ENCODE peak calls at places on chromosomes 1 and 21, in six cellular contexts. H, R, Q, V, D and P are unnamed samples.

GRCh38 chr1:31727195-31727594 is 23.4 kb upstream of the COL16A1 start:
- DNase-seq in R (no peak), Q (no peak), H (no peak), V (no peak), D (no peak), P (no peak)

GRCh38 chr1:75986478-75986877 is 54.3 kb upstream of the ASB17 start:
- DNase-seq in V (no peak), D (no peak), Q (no peak), R (no peak), H (no peak), P (no peak)

GRCh38 chr1:23026573-23026972 is 7.3 kb downstream of the KDM1A start:
- DNase-seq in R (no peak), D (no peak), H (no peak), Q (no peak), V (no peak), P (no peak)

GRCh38 chr1:110677016-110677415 is 2.3 kb upstream of the KCNA3 start:
- DNase-seq in H (no peak), V (no peak), Q (no peak), D (no peak), R (no peak), P (no peak)

GRCh38 chr1:93979718-93980319 is 70.6 kb upstream of the GCLM start:
- DNase-seq in R (peak), V (no peak), H (no peak), D (no peak), Q (no peak), P (no peak)

GRCh38 chr21:15050588-15051377 is 14.0 kb downstream of the NRIP1 start:
- DNase-seq in R (no peak), H (no peak), V (no peak), D (peak), Q (no peak), P (no peak)

GRCh38 chr1:44571712-44572571 is 102.3 kb downstream of the TMEM53 start:
- DNase-seq in R (peak), D (no peak), Q (peak), V (peak), H (no peak), P (peak)

GRCh38 chr1:172288611-172289010 is 131.9 kb upstream of the C1orf105 start:
- DNase-seq in V (no peak), R (no peak), D (no peak), Q (no peak), H (no peak), P (no peak)

GRCh38 chr21:32317726-32318125 is 19.1 kb downstream of the MRAP start:
- DNase-seq in Q (no peak), H (no peak), R (no peak), V (no peak), D (no peak), P (no peak)

GRCh38 chr1:67652800-67653199 is 32.2 kb upstream of the GADD45A start:
- DNase-seq in V (no peak), D (no peak), Q (peak), R (no peak), H (no peak), P (no peak)

GRCh38 chr1:193111641-193112090 is 6.5 kb upstream of the GLRX2 start:
- DNase-seq in R (peak), V (no peak), Q (peak), D (no peak), H (no peak), P (peak)

GRCh38 chr21:14736162-14736561 is 190.0 kb upstream of the SAMSN1 start:
- DNase-seq in D (no peak), V (no peak), Q (peak), H (peak), R (no peak), P (no peak)

GRCh38 chr1:54378157-54378883 is 27.9 kb downstream of the SSBP3 start:
- DNase-seq in Q (no peak), R (no peak), H (no peak), V (no peak), D (peak), P (peak)

GRCh38 chr1:226646870-226647449 is 92.1 kb downstream of the ITPKB start:
- DNase-seq in Q (no peak), D (no peak), R (no peak), H (no peak), V (no peak), P (no peak)

GRCh38 chr1:78075621-78076020 is 29.9 kb downstream of the GIPC2 start:
- DNase-seq in H (no peak), Q (no peak), R (no peak), V (no peak), D (no peak), P (no peak)

GRCh38 chr1:230515451-230516145 is 89.5 kb upstream of the PGBD5 start:
- DNase-seq in R (no peak), H (no peak), D (peak), V (no peak), Q (no peak), P (no peak)

GRCh38 chr21:17045214-17045835 is 467.5 kb upstream of the CXADR start:
- DNase-seq in R (no peak), Q (peak), V (peak), H (no peak), D (no peak), P (no peak)

GRCh38 chr1:59672851-59673574 is 141.7 kb upstream of the HOOK1 start:
- DNase-seq in D (no peak), H (no peak), R (peak), V (no peak), Q (no peak), P (no peak)

GRCh38 chr1:165454211-165454610 is 9.3 kb upstream of the RXRG start:
- DNase-seq in Q (no peak), V (no peak), R (no peak), D (no peak), H (no peak), P (no peak)

GRCh38 chr1:224726783-224727182 is 110.7 kb downstream of the CNIH3 start:
- DNase-seq in Q (peak), D (no peak), V (no peak), H (no peak), R (no peak), P (peak)

GRCh38 chr1:201171063-201172036 is 17.1 kb upstream of the TMEM9 start:
- DNase-seq in Q (peak), D (no peak), R (peak), H (no peak), V (peak), P (no peak)

GRCh38 chr1:224340711-224341384 is 10.9 kb upstream of the NVL start:
- DNase-seq in D (peak), Q (no peak), H (no peak), V (peak), R (no peak), P (no peak)

GRCh38 chr1:170012920-170013319 is 61.6 kb downstream of the KIFAP3 start:
- DNase-seq in D (no peak), H (no peak), R (no peak), Q (no peak), V (no peak), P (no peak)

GRCh38 chr1:209550519-209550918 is 33.0 kb upstream of the CAMK1G start:
- DNase-seq in Q (no peak), H (no peak), V (no peak), R (no peak), D (no peak), P (no peak)

GRCh38 chr1:22171951-22172715 is 29.2 kb upstream of the WNT4 start:
- DNase-seq in H (no peak), Q (no peak), D (peak), R (no peak), V (no peak), P (no peak)

GRCh38 chr1:201328576-201328975 is 45.3 kb downstream of the PKP1 start:
- DNase-seq in R (no peak), V (no peak), H (no peak), Q (no peak), D (no peak), P (no peak)

GRCh38 chr1:212937034-212937433 is 13.3 kb upstream of the VASH2 start:
- DNase-seq in H (no peak), Q (no peak), V (no peak), R (no peak), D (no peak), P (no peak)

GRCh38 chr21:45918835-45919467 is 62.6 kb upstream of the COL6A1 start:
- DNase-seq in V (no peak), D (no peak), R (no peak), H (no peak), Q (no peak), P (no peak)

GRCh38 chr1:245310605-245311531 is 156.1 kb downstream of the KIF26B start:
- DNase-seq in D (no peak), R (no peak), Q (no peak), H (peak), V (peak), P (peak)

GRCh38 chr1:214076341-214077035 is 88.7 kb downstream of the PROX1 start:
- DNase-seq in V (no peak), D (no peak), H (no peak), R (no peak), Q (no peak), P (no peak)

GRCh38 chr1:159011701-159012100 is 2.0 kb downstream of the IFI16 start:
- DNase-seq in Q (no peak), H (no peak), D (no peak), V (no peak), R (no peak), P (no peak)

GRCh38 chr1:208919371-208919770 is 664.1 kb upstream of the CAMK1G start:
- DNase-seq in D (no peak), H (no peak), Q (no peak), V (no peak), R (no peak), P (no peak)

GRCh38 chr1:180652791-180653190 is 21.0 kb downstream of the XPR1 start:
- DNase-seq in V (no peak), D (no peak), Q (no peak), H (no peak), R (no peak), P (no peak)

GRCh38 chr1:152189657-152190442 is 30.8 kb upstream of the RPTN start:
- DNase-seq in H (no peak), V (peak), R (peak), D (peak), Q (peak), P (peak)

GRCh38 chr1:40315795-40316594 is 1.1 kb downstream of the COL9A2 start:
- DNase-seq in H (no peak), Q (no peak), V (peak), D (peak), R (no peak), P (no peak)

GRCh38 chr1:112508242-112509004 is at the start of gene WNT2B:
- DNase-seq in Q (peak), V (peak), D (peak), H (no peak), R (peak), P (peak)

GRCh38 chr1:46488343-46489168 is 1.1 kb upstream of the DMBX1 start:
- DNase-seq in H (no peak), V (no peak), Q (no peak), D (peak), R (no peak), P (no peak)

GRCh38 chr1:46485564-46486431 is 3.8 kb upstream of the DMBX1 start:
- DNase-seq in H (no peak), V (peak), R (no peak), D (peak), Q (no peak), P (no peak)

GRCh38 chr1:46486432-46487015 is 3.1 kb upstream of the DMBX1 start:
- DNase-seq in D (no peak), R (no peak), V (no peak), H (no peak), Q (no peak), P (no peak)

GRCh38 chr1:46489169-46489637 is 433 bp upstream of the DMBX1 start:
- DNase-seq in R (no peak), D (no peak), Q (no peak), H (no peak), V (no peak), P (no peak)

DNA sequence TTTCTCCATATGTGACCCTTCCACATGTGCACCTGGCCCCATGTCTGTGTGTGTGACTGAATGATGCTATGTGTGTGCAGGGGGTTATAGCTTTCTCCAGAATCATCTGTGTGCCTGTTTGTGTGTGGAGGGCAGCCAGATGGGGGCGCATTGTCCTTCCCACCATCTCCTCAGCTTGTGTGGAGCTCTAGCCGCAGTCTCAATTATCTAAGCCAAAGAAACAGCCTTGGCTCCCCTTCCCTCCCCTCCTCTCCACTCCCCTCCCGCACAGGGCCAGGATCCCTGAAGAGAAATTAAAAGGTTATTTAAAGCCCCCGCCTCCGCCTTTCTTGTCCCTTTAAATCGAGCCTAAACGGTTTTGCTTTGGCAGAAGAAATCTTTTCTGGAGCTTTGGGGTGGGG is 1.8 kb upstream of the DMBX1 start:
- DNase-seq in H (no peak), V (no peak), R (no peak), D (peak), Q (peak), P (peak)
- TF ChIP-seq CTCF in H (peak), V (peak), R (peak), D (peak), Q (peak), P (peak)

DNA sequence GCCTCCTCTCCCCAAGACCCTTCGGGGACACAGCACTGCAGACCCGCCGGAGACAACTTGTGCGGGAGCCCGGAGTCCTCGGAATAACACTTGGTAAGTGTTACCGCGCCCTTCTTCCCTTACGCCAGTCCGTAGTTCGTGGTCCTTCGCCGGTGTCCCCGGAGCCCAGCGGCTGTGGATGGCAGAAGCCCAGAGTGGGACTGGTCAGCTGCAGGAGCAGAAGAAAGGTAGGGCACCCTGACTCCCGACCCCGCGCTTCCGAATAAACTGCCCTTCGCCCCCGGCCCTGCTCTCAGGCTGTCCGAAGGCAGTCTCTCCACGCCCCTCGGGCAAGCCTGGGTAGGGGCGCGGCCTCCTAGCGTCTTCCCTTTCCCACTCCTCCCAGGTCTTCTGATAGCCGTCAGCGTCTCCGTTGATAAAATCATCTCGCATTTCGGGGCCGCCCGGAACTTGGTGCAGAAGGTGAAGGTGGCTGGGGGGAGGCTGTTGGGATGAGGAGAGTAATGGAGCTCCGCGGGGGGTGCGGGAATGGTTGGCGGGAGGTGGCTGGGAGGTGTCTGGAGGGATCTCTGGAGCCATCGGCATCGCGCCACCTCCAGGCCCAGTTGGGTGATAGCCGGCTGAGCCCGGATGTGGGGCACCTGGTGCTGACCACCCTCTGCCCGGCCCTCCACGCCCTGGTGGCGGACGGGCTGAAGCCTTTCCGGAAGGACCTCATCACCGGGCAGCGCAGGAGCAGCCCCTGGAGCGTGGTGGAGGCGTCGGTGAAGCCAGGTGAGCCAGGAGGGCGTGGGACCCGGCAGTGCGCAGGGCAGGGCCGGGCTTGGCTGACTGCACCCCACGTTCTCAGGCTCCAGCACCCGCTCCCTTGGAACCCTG is 4.3 kb downstream of the RUSC1 start:
- DNase-seq in H (no peak), V (peak), R (peak), Q (peak), D (peak), P (no peak)
- TF ChIP-seq GABPA in H (no peak), V (no peak), R (no peak), Q (no peak), D (no peak), P (no peak)

GRCh38 chr21:42463861-42464515 is 32.0 kb downstream of the RSPH1 start:
- DNase-seq in V (no peak), Q (peak), R (peak), D (peak), H (no peak), P (no peak)
- TF ChIP-seq CTCF in V (no peak), Q (no peak), R (no peak), D (no peak), H (no peak), P (no peak)

GRCh38 chr1:11784993-11785769 is 20.6 kb downstream of the MTHFR start:
- DNase-seq in Q (peak), R (peak), V (peak), H (no peak), D (peak), P (no peak)
- TF ChIP-seq GABPA in Q (no peak), R (no peak), V (no peak), H (no peak), D (peak), P (no peak)

DNA sequence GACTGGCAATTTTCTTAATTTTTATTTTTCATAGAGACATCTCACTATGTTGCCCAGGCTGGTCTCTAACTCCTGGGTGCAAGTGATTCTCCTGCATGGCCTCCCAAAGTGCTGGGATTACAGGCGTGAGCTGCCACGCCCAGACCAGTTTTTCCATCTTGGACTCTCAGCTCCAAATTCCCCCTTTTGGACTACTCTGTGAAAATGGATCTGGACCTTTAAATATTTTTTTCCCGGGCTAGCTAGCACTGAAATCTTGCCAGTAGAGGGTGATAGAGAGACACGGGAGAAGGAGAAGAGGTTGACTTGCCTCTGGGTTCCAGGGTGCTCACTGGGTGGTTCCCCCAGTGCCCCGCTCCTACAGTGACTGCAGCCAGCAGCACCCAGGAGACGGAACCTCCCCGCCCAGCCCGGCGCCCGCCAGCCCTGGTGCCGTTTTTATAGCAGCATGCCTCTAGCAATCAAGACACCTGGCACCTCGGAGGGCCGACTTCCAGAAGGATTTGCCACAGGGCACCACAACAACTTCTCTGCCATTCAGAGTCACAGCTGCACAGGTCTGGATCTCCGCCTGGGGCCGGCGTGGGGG is 34.7 kb upstream of the SCCPDH start:
- DNase-seq in D (peak), V (peak), Q (peak), R (peak), H (peak), P (peak)
- TF ChIP-seq CTCF in D (peak), V (peak), Q (peak), R (peak), H (peak), P (peak)

DNA sequence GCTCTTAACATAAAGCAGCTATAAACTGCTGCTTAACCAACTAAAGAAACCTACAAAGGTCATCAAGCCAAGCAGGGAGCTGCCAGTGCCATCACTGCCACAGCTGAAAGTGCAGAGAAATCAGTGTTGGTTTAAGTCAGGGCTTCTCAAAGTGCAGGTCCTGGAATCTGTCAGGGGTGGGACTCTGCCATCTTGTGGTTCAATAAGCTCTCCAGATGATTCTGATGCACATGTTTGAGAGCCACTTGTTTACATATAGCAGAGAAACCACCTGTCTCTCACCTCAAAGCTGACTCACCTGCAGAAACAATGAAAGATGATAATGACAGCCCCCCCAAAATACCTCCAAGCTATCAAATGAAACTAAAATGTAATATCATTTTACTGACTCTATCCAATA is 49.3 kb downstream of the SH3GLB1 start:
- DNase-seq in R (peak), D (no peak), Q (peak), H (no peak), V (peak), P (no peak)
- TF ChIP-seq GABPA in R (no peak), D (no peak), Q (no peak), H (no peak), V (no peak), P (no peak)

DNA sequence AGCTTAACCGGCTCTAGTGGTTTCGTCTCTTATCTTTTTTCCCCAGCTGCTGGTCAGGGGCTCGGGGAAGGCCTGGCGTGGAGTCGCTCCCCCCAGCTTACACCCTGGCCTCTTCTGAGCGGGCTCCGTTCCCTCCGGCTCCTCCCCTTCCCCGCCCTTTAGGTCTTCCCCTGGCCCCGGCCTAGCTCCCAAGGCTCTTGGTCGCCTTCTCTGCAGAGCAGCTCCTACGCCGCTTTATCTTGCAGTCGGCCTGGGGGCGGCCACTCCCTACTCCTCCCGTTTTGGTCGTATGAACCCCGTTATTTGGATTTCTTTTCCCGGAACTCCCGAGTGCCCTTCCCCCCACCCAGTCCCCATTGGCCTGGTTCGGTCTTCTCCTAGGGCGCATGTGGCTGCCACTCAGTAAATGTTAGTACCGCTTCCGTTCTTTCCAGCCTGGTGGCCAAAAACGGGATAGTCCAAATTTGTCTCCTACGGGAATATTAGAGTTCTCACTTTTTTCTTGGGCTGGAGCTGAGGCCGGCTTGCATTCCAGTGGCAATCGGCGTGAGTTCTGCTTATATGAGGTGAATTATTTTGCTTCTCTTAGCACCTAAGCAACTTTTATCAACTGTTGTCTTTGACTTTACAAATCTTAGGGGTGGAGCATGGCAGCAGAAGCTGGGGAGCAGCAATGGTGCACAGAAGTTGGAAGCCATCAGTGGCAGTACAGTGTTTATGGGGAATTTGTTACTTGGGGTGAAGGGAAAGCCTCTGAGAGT is 474 bp downstream of the THRAP3 start:
- DNase-seq in D (peak), V (peak), R (peak), Q (peak), H (no peak), P (no peak)
- TF ChIP-seq CTCF in D (peak), V (peak), R (no peak), Q (peak), H (peak), P (no peak)

GRCh38 chr1:88661951-88662664 is 22.0 kb upstream of the PKN2 start:
- DNase-seq in Q (no peak), H (no peak), R (no peak), D (no peak), V (no peak), P (no peak)
- TF ChIP-seq GABPA in Q (no peak), H (no peak), R (no peak), D (no peak), V (no peak), P (no peak)